ENCODE peak calls at places on chromosomes 3 and 15, in seven cellular contexts. P is heart left ventricle, H is right lobe of liver, F is HepG2, K is upper lobe of left lung, D is A549, C is body of pancreas. W is an unnamed sample.

GRCh38 chr15:43286074-43286473 is 19.3 kb upstream of the TGM5 start:
- ATAC-seq in D (peak), H (peak), F (peak), K (peak), P (no peak), C (no peak), W (peak)

GRCh38 chr3:24494616-24495333 is at the start of gene THRB:
- ATAC-seq in P (peak), H (peak), C (peak), F (peak), D (peak), K (peak), W (peak)

GRCh38 chr3:105353485-105354161 is 13.1 kb upstream of the ALCAM start:
- ATAC-seq in D (no peak), F (no peak), C (peak), P (peak), H (peak), K (peak), W (peak)

GRCh38 chr3:16524196-16524595 is 10.7 kb upstream of the RFTN1 start:
- ATAC-seq in P (no peak), D (no peak), K (no peak), F (no peak), H (no peak), C (no peak), W (no peak)

GRCh38 chr3:71395927-71396695 is 187.4 kb downstream of the FOXP1 start:
- ATAC-seq in P (peak), H (peak), K (peak), C (no peak), F (no peak), D (no peak), W (no peak)

GRCh38 chr3:50410593-50411139 is 51.3 kb upstream of the TMEM115 start:
- ATAC-seq in F (no peak), H (no peak), D (no peak), P (no peak), C (no peak), K (no peak), W (no peak)

GRCh38 chr3:57597973-57598351 is 818 bp upstream of the ARF4 start:
- ATAC-seq in H (peak), P (no peak), F (no peak), K (peak), C (peak), D (no peak), W (no peak)

GRCh38 chr3:124812291-124813265 is 74.6 kb downstream of the ITGB5 start:
- ATAC-seq in D (peak), P (peak), F (peak), C (peak), K (peak), H (peak), W (peak)

GRCh38 chr3:129560931-129561594 is 18.1 kb downstream of the H1-8 start:
- ATAC-seq in K (peak), P (peak), F (no peak), D (no peak), H (peak), C (peak), W (peak)

GRCh38 chr15:81400640-81401236 is 26.7 kb upstream of the TMC3 start:
- ATAC-seq in H (peak), C (peak), F (no peak), D (peak), K (peak), P (no peak), W (no peak)

GRCh38 chr15:90305932-90306331 is 40.5 kb downstream of the NGRN start:
- ATAC-seq in P (no peak), K (no peak), F (no peak), C (no peak), H (no peak), D (no peak), W (no peak)

GRCh38 chr15:90307661-90308060 is 42.2 kb downstream of the NGRN start:
- ATAC-seq in D (peak), H (no peak), F (no peak), C (peak), K (no peak), P (no peak), W (no peak)

GRCh38 chr15:90301901-90302300 is 36.4 kb downstream of the NGRN start:
- ATAC-seq in P (no peak), C (peak), F (peak), K (no peak), H (no peak), D (no peak), W (no peak)

GRCh38 chr15:90309050-90309449 is 43.0 kb upstream of the ZNF774 start:
- ATAC-seq in H (no peak), C (no peak), F (no peak), D (peak), P (peak), K (no peak), W (no peak)

DNA sequence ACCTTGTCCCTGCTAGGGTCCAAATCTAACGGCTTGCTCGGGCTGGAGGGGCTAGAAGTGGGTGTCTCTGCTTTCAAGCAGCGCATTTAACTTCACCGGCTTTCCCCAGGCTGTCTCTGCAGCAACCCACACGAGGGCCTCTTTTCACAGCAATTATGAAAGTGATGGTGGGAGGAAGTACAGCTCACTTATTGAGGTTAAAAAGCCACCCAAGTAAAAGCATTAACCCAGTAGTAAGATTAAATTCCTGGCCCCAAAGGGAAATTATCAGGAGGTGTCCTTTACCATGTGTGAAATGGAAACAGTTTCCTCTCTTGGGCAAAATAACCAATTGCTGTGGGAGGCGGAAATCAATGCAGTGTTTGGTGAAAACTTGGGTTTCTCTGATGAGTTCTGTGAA is 41.1 kb downstream of the NGRN start:
- ATAC-seq in K (no peak), H (peak), P (no peak), D (no peak), F (no peak), C (no peak), W (no peak)
- TF ChIP-seq POLR2A in K (no peak), H (no peak), P (no peak), D (no peak), F (no peak), C (no peak), W (no peak)

GRCh38 chr15:79310612-79310984 is 314 bp upstream of the TMED3 start:
- ATAC-seq in K (peak), F (peak), P (peak), H (peak), D (peak), C (peak), W (peak)

GRCh38 chr15:79314186-79314585 is 3.3 kb downstream of the TMED3 start:
- ATAC-seq in D (no peak), H (no peak), P (no peak), F (no peak), K (no peak), C (no peak), W (no peak)

GRCh38 chr15:79310985-79311900 is at the start of gene TMED3:
- ATAC-seq in H (peak), F (peak), K (peak), C (peak), P (peak), D (peak), W (peak)

GRCh38 chr15:79314811-79315210 is 3.9 kb downstream of the TMED3 start:
- ATAC-seq in C (peak), H (no peak), K (no peak), D (no peak), P (no peak), F (no peak), W (no peak)

DNA sequence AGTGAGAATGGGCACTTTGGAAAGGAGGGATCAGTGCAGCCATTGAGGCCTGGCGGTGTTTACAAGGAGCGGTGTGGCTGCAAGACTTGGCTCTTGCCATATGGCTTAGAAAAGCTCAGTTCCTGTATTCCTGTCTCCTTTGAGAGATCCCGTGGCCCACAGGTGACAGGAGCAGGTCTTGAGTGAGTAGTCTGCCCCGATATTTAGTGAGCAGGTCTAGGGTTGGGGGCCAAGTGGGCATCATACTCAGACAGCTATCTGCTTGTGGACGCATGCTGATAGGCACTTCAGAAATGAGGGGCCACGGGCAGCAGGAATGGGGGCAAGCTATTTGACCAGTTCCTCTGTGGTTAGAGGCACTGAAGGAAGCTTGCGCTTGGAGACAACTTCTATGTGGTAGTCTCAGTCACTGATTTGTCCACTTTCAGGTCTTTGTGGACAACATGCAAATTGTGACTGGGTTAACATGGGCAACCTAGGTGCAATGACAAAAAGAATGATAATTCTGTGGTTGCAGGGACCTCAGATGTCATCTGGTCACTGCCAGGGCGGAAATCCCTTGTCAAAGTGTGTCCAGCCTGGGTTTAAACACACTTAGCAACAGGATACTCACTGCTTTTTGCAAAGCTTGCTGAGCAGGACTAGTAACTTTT is 1.1 kb downstream of the TMED3 start:
- ATAC-seq in C (no peak), K (no peak), F (peak), H (no peak), D (no peak), P (no peak), W (no peak)
- TF ChIP-seq CTCF in C (no peak), K (no peak), F (no peak), H (no peak), D (no peak), P (no peak), W (no peak)

GRCh38 chr3:33114622-33115023 is 809 bp downstream of the CRTAP start:
- ATAC-seq in C (no peak), P (no peak), K (no peak), D (no peak), H (no peak), F (no peak), W (no peak)

GRCh38 chr3:33115024-33115768 is 1.4 kb downstream of the CRTAP start:
- ATAC-seq in D (peak), F (no peak), P (peak), K (peak), C (no peak), H (peak), W (peak)

GRCh38 chr3:33113772-33114621 is at the start of gene CRTAP:
- ATAC-seq in H (peak), K (peak), P (peak), F (peak), C (peak), D (peak), W (peak)

GRCh38 chr3:33119891-33120290 is 6.1 kb downstream of the CRTAP start:
- ATAC-seq in C (no peak), K (no peak), P (no peak), H (no peak), D (no peak), F (no peak), W (no peak)

DNA sequence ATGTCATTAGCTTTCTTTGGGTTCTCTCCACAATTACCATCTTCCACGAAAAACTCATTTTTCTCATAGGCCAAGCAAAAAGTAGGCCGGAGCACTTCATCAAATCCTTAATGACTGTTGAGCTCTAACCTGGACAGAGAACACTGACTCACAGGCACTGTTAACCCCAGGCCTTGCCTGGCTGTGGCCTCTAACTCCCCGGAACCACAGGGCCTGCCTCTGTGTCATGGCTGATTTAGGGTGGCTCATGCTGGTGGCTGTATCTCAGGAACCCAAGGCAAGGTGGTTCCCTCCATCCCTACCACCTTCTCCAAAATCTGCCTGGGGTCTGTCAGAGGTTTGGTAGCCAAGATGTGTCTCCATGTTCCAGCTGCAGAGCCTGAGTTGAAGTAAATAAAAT is 3.6 kb downstream of the CRTAP start:
- ATAC-seq in D (no peak), K (no peak), C (no peak), F (no peak), P (no peak), H (no peak), W (no peak)
- H3K27ac ChIP-seq in D (no peak), K (no peak), C (no peak), F (no peak), P (no peak), H (no peak), W (no peak)

GRCh38 chr15:66356359-66357236 is at the start of gene TIPIN:
- ATAC-seq in F (peak), D (peak), P (peak), H (peak), C (peak), K (peak), W (peak)
- TF ChIP-seq POLR2A in F (peak), D (peak), P (peak), H (peak), C (peak), K (peak), W (peak)

GRCh38 chr15:40339621-40339945 is 1.2 kb downstream of the CCDC9B start:
- ATAC-seq in C (no peak), K (no peak), H (no peak), D (no peak), P (peak), F (peak), W (no peak)
- TF ChIP-seq CTCF in C (no peak), K (no peak), H (no peak), D (peak), P (no peak), F (peak), W (no peak)

DNA sequence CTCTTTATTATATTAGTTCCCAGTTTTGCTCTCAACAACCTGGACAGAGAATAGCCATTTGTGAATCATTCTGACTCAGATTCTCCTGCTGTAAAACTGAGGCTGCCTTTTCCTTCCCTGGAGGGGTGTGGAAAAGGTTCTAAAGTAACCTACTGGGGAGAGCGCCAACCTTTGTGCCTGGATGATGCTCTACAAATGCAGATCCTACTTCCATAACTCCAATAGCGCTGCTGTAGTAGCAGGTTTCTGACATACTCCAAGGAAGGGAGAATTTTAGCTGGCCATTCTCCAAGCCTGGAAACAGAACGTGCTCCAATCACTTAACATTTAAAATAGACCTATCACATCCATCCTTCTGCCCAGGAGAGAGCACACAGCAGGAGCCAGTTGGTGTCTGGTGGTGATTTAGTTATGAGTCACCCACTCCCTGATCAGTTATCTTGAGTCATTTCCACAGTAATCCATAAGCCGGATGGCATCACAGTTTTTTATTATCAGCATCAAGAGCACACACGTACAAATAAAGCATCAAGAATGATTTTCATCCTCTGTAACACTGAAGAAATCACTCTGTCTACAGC is 38.3 kb downstream of the MYH15 start:
- ATAC-seq in C (no peak), P (peak), K (peak), D (peak), F (no peak), H (no peak), W (no peak)
- H3K27ac ChIP-seq in C (no peak), P (no peak), K (no peak), D (peak), F (no peak), H (no peak), W (no peak)

GRCh38 chr15:68475449-68475848 is 43.5 kb upstream of the ITGA11 start:
- ATAC-seq in P (no peak), K (no peak), D (no peak), C (no peak), F (no peak), H (no peak), W (no peak)
- TF ChIP-seq POLR2A in P (no peak), K (no peak), D (no peak), C (no peak), F (no peak), H (no peak), W (no peak)

GRCh38 chr3:184096811-184097378 is at the start of gene HTR3E:
- ATAC-seq in P (no peak), H (no peak), K (no peak), F (no peak), C (no peak), D (no peak), W (no peak)

DNA sequence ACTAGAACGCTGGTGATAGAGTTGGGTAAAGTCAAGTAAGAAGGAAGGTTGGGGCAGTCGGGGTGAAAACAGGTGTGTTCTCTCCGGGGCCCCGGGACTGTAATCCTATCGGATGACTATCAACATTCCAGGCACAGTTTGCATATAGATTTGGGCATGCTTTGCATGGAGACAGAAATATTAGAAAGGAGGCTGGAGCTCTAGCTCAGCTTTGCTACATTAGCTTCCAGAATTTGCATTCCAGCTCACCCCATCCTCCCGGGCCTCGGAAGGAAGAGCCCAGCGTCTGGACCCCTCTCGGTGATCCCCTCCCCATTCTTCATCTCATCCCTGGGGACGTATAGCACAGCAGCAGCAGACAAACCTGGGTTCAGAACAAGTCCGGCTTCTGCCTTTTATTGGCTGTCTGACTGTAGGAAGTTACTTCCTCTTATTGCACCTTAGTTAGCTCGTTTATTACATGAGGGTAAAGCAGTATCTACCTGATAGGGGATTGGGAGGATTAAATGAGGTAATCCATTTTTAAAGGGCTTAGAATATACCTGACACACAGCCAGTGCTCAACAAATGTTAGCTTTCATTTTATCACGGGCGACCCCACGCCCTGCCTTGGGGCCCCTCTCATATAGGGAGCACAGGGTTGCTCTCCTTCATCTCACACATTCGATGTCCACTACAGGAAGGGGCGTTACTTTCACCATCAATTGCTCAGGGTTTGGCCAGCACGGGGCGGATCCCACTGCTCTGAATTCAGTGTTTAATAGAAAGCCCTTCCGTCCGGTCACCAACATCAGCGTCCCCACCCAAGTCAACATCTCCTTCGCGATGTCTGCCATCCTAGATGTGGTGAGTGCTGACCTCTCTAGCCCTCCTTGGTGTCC is 3.2 kb downstream of the HTR3E start:
- ATAC-seq in H (no peak), K (no peak), F (no peak), C (no peak), P (no peak), D (no peak), W (no peak)
- TF ChIP-seq CTCF in H (no peak), K (no peak), F (no peak), C (no peak), P (no peak), D (no peak), W (no peak)